ENCODE peak calls at places on chromosomes 5 and 9, in six cellular contexts. One of them, this sample, is unnamed.

GRCh38 chr9:72788966-72789365 is 163.9 kb downstream of the ALDH1A1 start:
- DNase-seq in uterus: no peak
- DNase-seq in Karpas-422: no peak
- DNase-seq in fibroblast of lung: peak; percentile 57
- DNase-seq in skeletal muscle cell: no peak
- DNase-seq in GM23248: peak; percentile 17
- DNase-seq in this sample: no peak

GRCh38 chr9:74499770-74500583 is 2.8 kb downstream of the RORB start:
- DNase-seq in uterus: no peak
- DNase-seq in Karpas-422: no peak
- DNase-seq in fibroblast of lung: peak; percentile 15
- DNase-seq in skeletal muscle cell: no peak
- DNase-seq in GM23248: no peak
- DNase-seq in this sample: peak; percentile 40

GRCh38 chr9:96618209-96619108 is 1.2 kb downstream of the CDC14B start:
- DNase-seq in uterus: peak; percentile 36
- DNase-seq in Karpas-422: no peak
- DNase-seq in fibroblast of lung: peak; percentile 51
- DNase-seq in skeletal muscle cell: no peak
- DNase-seq in GM23248: peak; percentile 93
- DNase-seq in this sample: peak; percentile 37

GRCh38 chr5:179301376-179301775 is 43.9 kb downstream of the ADAMTS2 start:
- DNase-seq in uterus: no peak
- DNase-seq in Karpas-422: no peak
- DNase-seq in fibroblast of lung: no peak
- DNase-seq in skeletal muscle cell: no peak
- DNase-seq in GM23248: no peak
- DNase-seq in this sample: no peak

GRCh38 chr5:138944527-138945322 is 69.6 kb upstream of the LRRTM2 start:
- DNase-seq in uterus: no peak
- DNase-seq in Karpas-422: no peak
- DNase-seq in fibroblast of lung: peak; percentile 74
- DNase-seq in skeletal muscle cell: no peak
- DNase-seq in GM23248: no peak
- DNase-seq in this sample: no peak

GRCh38 chr9:104810421-104811339 is 46.8 kb downstream of the NIPSNAP3B start:
- DNase-seq in uterus: no peak
- DNase-seq in Karpas-422: no peak
- DNase-seq in fibroblast of lung: peak; percentile 79
- DNase-seq in skeletal muscle cell: peak; percentile 28
- DNase-seq in GM23248: peak; percentile 52
- DNase-seq in this sample: peak; percentile 14

GRCh38 chr5:155605898-155606297 is 592.3 kb downstream of the KIF4B start:
- DNase-seq in uterus: no peak
- DNase-seq in Karpas-422: no peak
- DNase-seq in fibroblast of lung: no peak
- DNase-seq in skeletal muscle cell: no peak
- DNase-seq in GM23248: no peak
- DNase-seq in this sample: no peak

GRCh38 chr5:43602456-43602817 is 543 bp upstream of the NNT start:
- DNase-seq in uterus: peak; percentile 41
- DNase-seq in Karpas-422: peak; percentile 79
- DNase-seq in fibroblast of lung: peak; percentile 53
- DNase-seq in skeletal muscle cell: no peak
- DNase-seq in GM23248: peak; percentile 74
- DNase-seq in this sample: peak; percentile 59

GRCh38 chr5:33238826-33239670 is 201.7 kb upstream of the TARS1 start:
- DNase-seq in uterus: no peak
- DNase-seq in Karpas-422: no peak
- DNase-seq in fibroblast of lung: peak; percentile 15
- DNase-seq in skeletal muscle cell: no peak
- DNase-seq in GM23248: no peak
- DNase-seq in this sample: no peak

GRCh38 chr5:56534102-56534501 is 281.2 kb upstream of the MAP3K1 start:
- DNase-seq in uterus: no peak
- DNase-seq in Karpas-422: no peak
- DNase-seq in fibroblast of lung: peak; percentile 58
- DNase-seq in skeletal muscle cell: no peak
- DNase-seq in GM23248: peak; percentile 8
- DNase-seq in this sample: no peak

GRCh38 chr5:1021136-1021968 is 12.8 kb downstream of the NKD2 start:
- DNase-seq in uterus: no peak
- DNase-seq in Karpas-422: no peak
- DNase-seq in fibroblast of lung: no peak
- DNase-seq in skeletal muscle cell: no peak
- DNase-seq in GM23248: peak; percentile 41
- DNase-seq in this sample: peak; percentile 12

GRCh38 chr9:4842734-4843133 is 50.0 kb downstream of the RCL1 start:
- DNase-seq in uterus: no peak
- DNase-seq in Karpas-422: no peak
- DNase-seq in fibroblast of lung: no peak
- DNase-seq in skeletal muscle cell: no peak
- DNase-seq in GM23248: peak; percentile 14
- DNase-seq in this sample: no peak

GRCh38 chr5:475704-476101 is 32.7 kb downstream of the EXOC3 start:
- DNase-seq in uterus: no peak
- DNase-seq in Karpas-422: peak; percentile 42
- DNase-seq in fibroblast of lung: no peak
- DNase-seq in skeletal muscle cell: no peak
- DNase-seq in GM23248: no peak
- DNase-seq in this sample: no peak

GRCh38 chr9:97627624-97628023 is 5.5 kb downstream of the TSTD2 start:
- DNase-seq in uterus: no peak
- DNase-seq in Karpas-422: no peak
- DNase-seq in fibroblast of lung: no peak
- DNase-seq in skeletal muscle cell: no peak
- DNase-seq in GM23248: peak; percentile 29
- DNase-seq in this sample: peak; percentile 62
- H3K4me3 ChIP-seq in uterus: no peak overlapping the region
- H3K4me3 ChIP-seq in Karpas-422: no peak overlapping the region
- H3K4me3 ChIP-seq in fibroblast of lung: peak overlapping the region; percentile 0
- H3K4me3 ChIP-seq in skeletal muscle cell: no peak overlapping the region
- H3K4me3 ChIP-seq in GM23248: no peak overlapping the region
- H3K4me3 ChIP-seq in this sample: peak overlapping the region; percentile 36

GRCh38 chr5:173778152-173778782 is 109.9 kb upstream of the CPEB4 start:
- DNase-seq in uterus: no peak
- DNase-seq in Karpas-422: no peak
- DNase-seq in fibroblast of lung: no peak
- DNase-seq in skeletal muscle cell: no peak
- DNase-seq in GM23248: no peak
- DNase-seq in this sample: no peak
- H3K4me3 ChIP-seq in uterus: no peak overlapping the region
- H3K4me3 ChIP-seq in Karpas-422: no peak overlapping the region
- H3K4me3 ChIP-seq in fibroblast of lung: no peak overlapping the region
- H3K4me3 ChIP-seq in skeletal muscle cell: no peak overlapping the region
- H3K4me3 ChIP-seq in GM23248: no peak overlapping the region
- H3K4me3 ChIP-seq in this sample: no peak overlapping the region

GRCh38 chr9:109430231-109430630 is 67.9 kb downstream of the PTPN3 start:
- DNase-seq in uterus: no peak
- DNase-seq in Karpas-422: no peak
- DNase-seq in fibroblast of lung: no peak
- DNase-seq in skeletal muscle cell: no peak
- DNase-seq in GM23248: no peak
- DNase-seq in this sample: no peak

GRCh38 chr9:109428854-109429253 is 69.3 kb downstream of the PTPN3 start:
- DNase-seq in uterus: no peak
- DNase-seq in Karpas-422: no peak
- DNase-seq in fibroblast of lung: no peak
- DNase-seq in skeletal muscle cell: no peak
- DNase-seq in GM23248: no peak
- DNase-seq in this sample: no peak

GRCh38 chr9:109426621-109427402 is 71.3 kb downstream of the PTPN3 start:
- DNase-seq in uterus: no peak
- DNase-seq in Karpas-422: no peak
- DNase-seq in fibroblast of lung: no peak
- DNase-seq in skeletal muscle cell: no peak
- DNase-seq in GM23248: no peak
- DNase-seq in this sample: no peak

GRCh38 chr9:109424618-109425017 is 73.5 kb downstream of the PTPN3 start:
- DNase-seq in uterus: no peak
- DNase-seq in Karpas-422: no peak
- DNase-seq in fibroblast of lung: no peak
- DNase-seq in skeletal muscle cell: no peak
- DNase-seq in GM23248: no peak
- DNase-seq in this sample: no peak

GRCh38 chr9:109427886-109428285 is 70.2 kb downstream of the PTPN3 start:
- DNase-seq in uterus: no peak
- DNase-seq in Karpas-422: no peak
- DNase-seq in fibroblast of lung: no peak
- DNase-seq in skeletal muscle cell: no peak
- DNase-seq in GM23248: no peak
- DNase-seq in this sample: no peak
- H3K4me3 ChIP-seq in uterus: no peak overlapping the region
- H3K4me3 ChIP-seq in Karpas-422: no peak overlapping the region
- H3K4me3 ChIP-seq in fibroblast of lung: no peak overlapping the region
- H3K4me3 ChIP-seq in skeletal muscle cell: no peak overlapping the region
- H3K4me3 ChIP-seq in GM23248: no peak overlapping the region
- H3K4me3 ChIP-seq in this sample: no peak overlapping the region

GRCh38 chr9:124399999-124400940 is 15.0 kb downstream of the PSMB7 start:
- DNase-seq in uterus: no peak
- DNase-seq in Karpas-422: no peak
- DNase-seq in fibroblast of lung: no peak
- DNase-seq in skeletal muscle cell: peak; percentile 24
- DNase-seq in GM23248: peak; percentile 24
- DNase-seq in this sample: no peak
- H3K4me3 ChIP-seq in uterus: no peak overlapping the region
- H3K4me3 ChIP-seq in Karpas-422: no peak overlapping the region
- H3K4me3 ChIP-seq in fibroblast of lung: no peak overlapping the region
- H3K4me3 ChIP-seq in skeletal muscle cell: peak overlapping the region; percentile 0
- H3K4me3 ChIP-seq in GM23248: no peak overlapping the region
- H3K4me3 ChIP-seq in this sample: no peak overlapping the region

GRCh38 chr9:37751186-37751585 is 2.4 kb upstream of the TRMT10B start:
- DNase-seq in uterus: no peak
- DNase-seq in Karpas-422: no peak
- DNase-seq in fibroblast of lung: no peak
- DNase-seq in skeletal muscle cell: no peak
- DNase-seq in GM23248: no peak
- DNase-seq in this sample: no peak

GRCh38 chr9:37747271-37747753 is 6.3 kb upstream of the TRMT10B start:
- DNase-seq in uterus: peak; percentile 34
- DNase-seq in Karpas-422: peak; percentile 87
- DNase-seq in fibroblast of lung: peak; percentile 60
- DNase-seq in skeletal muscle cell: no peak
- DNase-seq in GM23248: peak; percentile 80
- DNase-seq in this sample: peak; percentile 82

GRCh38 chr9:37753489-37754190 is at the start of gene TRMT10B:
- DNase-seq in uterus: peak; percentile 69
- DNase-seq in Karpas-422: peak; percentile 92
- DNase-seq in fibroblast of lung: peak; percentile 73
- DNase-seq in skeletal muscle cell: peak; percentile 25
- DNase-seq in GM23248: peak; percentile 78
- DNase-seq in this sample: peak; percentile 72

GRCh38 chr9:37749129-37749528 is 4.5 kb upstream of the TRMT10B start:
- DNase-seq in uterus: no peak
- DNase-seq in Karpas-422: no peak
- DNase-seq in fibroblast of lung: no peak
- DNase-seq in skeletal muscle cell: no peak
- DNase-seq in GM23248: no peak
- DNase-seq in this sample: no peak

GRCh38 chr9:37752646-37753488 is 738 bp upstream of the TRMT10B start:
- DNase-seq in uterus: no peak
- DNase-seq in Karpas-422: peak; percentile 50
- DNase-seq in fibroblast of lung: no peak
- DNase-seq in skeletal muscle cell: no peak
- DNase-seq in GM23248: no peak
- DNase-seq in this sample: no peak
- H3K4me3 ChIP-seq in uterus: peak overlapping the region; percentile 97
- H3K4me3 ChIP-seq in Karpas-422: peak overlapping the region; percentile 77
- H3K4me3 ChIP-seq in fibroblast of lung: peak overlapping the region; percentile 87
- H3K4me3 ChIP-seq in skeletal muscle cell: peak overlapping the region; percentile 82
- H3K4me3 ChIP-seq in GM23248: peak overlapping the region; percentile 91
- H3K4me3 ChIP-seq in this sample: peak overlapping the region; percentile 80

GRCh38 chr9:129666575-129666974 is 1.1 kb downstream of the PRRX2 start:
- DNase-seq in uterus: no peak
- DNase-seq in Karpas-422: no peak
- DNase-seq in fibroblast of lung: no peak
- DNase-seq in skeletal muscle cell: no peak
- DNase-seq in GM23248: peak; percentile 48
- DNase-seq in this sample: no peak

GRCh38 chr9:129667378-129667777 is 1.9 kb downstream of the PRRX2 start:
- DNase-seq in uterus: no peak
- DNase-seq in Karpas-422: no peak
- DNase-seq in fibroblast of lung: no peak
- DNase-seq in skeletal muscle cell: no peak
- DNase-seq in GM23248: no peak
- DNase-seq in this sample: no peak

GRCh38 chr9:129669141-129669718 is 3.8 kb downstream of the PRRX2 start:
- DNase-seq in uterus: no peak
- DNase-seq in Karpas-422: no peak
- DNase-seq in fibroblast of lung: peak; percentile 92
- DNase-seq in skeletal muscle cell: peak; percentile 27
- DNase-seq in GM23248: peak; percentile 96
- DNase-seq in this sample: no peak

GRCh38 chr9:129665814-129666511 is 516 bp downstream of the PRRX2 start:
- DNase-seq in uterus: no peak
- DNase-seq in Karpas-422: no peak
- DNase-seq in fibroblast of lung: no peak
- DNase-seq in skeletal muscle cell: no peak
- DNase-seq in GM23248: peak; percentile 64
- DNase-seq in this sample: no peak

DNA sequence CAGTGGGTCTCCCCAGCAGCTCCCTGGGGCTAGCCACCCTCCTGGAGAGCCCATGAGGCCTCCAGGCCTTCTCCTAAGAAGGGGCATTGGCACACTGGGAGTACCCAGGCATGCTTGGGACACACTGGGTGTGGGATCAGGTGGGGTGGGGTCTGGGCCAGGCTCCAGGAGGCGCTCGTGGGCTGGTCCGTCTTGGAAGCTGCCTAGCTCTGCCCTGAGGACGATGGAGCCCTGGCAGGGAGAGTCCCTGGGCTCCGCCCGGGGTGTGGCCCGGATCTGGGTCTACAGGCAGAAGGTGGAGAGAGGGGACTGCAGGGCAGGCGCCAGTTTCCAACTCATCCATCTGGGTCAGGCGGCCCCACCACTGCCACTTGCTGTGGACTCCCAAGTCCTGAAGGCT is 2.4 kb downstream of the PRRX2 start:
- DNase-seq in uterus: no peak
- DNase-seq in Karpas-422: no peak
- DNase-seq in fibroblast of lung: no peak
- DNase-seq in skeletal muscle cell: no peak
- DNase-seq in GM23248: peak; percentile 81
- DNase-seq in this sample: no peak
- H3K4me3 ChIP-seq in uterus: no peak overlapping the region
- H3K4me3 ChIP-seq in Karpas-422: no peak overlapping the region
- H3K4me3 ChIP-seq in fibroblast of lung: no peak overlapping the region
- H3K4me3 ChIP-seq in skeletal muscle cell: no peak overlapping the region
- H3K4me3 ChIP-seq in GM23248: peak overlapping the region; percentile 82
- H3K4me3 ChIP-seq in this sample: no peak overlapping the region